ENCODE peak calls at places on chromosome X, in ten cellular contexts. M, Y, Z, E, J, B, P, C, V and S are unnamed samples. For H3K4me1, the result is how much of the 10 kb centered on the place peaks cover.

GRCh38 chrX:124406294-124407013 is 60.1 kb downstream of the SH2D1A start:
- DNase-seq in M (peak), Y (peak), Z (no peak), E (peak), J (no peak), B (no peak), P (peak), C (peak), V (peak), S (no peak)

GRCh38 chrX:131543774-131544173 is at the start of gene OR13H1:
- DNase-seq in M (no peak), Y (no peak), Z (no peak), E (no peak), J (no peak), B (no peak), P (no peak), C (no peak), V (no peak), S (no peak)

GRCh38 chrX:15855562-15856256 is 1.1 kb upstream of the AP1S2 start:
- DNase-seq in M (no peak), Y (no peak), Z (no peak), E (no peak), J (no peak), B (no peak), P (no peak), C (no peak), V (no peak), S (no peak)

GRCh38 chrX:134406977-134407376 is 53.0 kb upstream of the HPRT1 start:
- DNase-seq in M (no peak), Y (no peak), Z (no peak), E (no peak), J (no peak), B (no peak), P (no peak), C (no peak), V (no peak), S (no peak)

GRCh38 chrX:10189317-10190268 is 32.8 kb downstream of the CLCN4 start:
- DNase-seq in M (peak), Y (peak), Z (peak), E (peak), J (no peak), B (no peak), P (peak), C (peak), V (peak), S (peak)

GRCh38 chrX:81201692-81202412 is at the start of the genes HMGN5 and SH3BGRL:
- DNase-seq in M (peak), Y (peak), Z (peak), E (peak), J (peak), B (peak), P (peak), C (peak), V (peak), S (peak)

GRCh38 chrX:133523094-133523493 is 107.8 kb upstream of the GPC4 start:
- DNase-seq in M (no peak), Y (no peak), Z (peak), E (no peak), J (no peak), B (no peak), P (peak), C (no peak), V (peak), S (peak)

GRCh38 chrX:19602866-19603620 is 87.7 kb upstream of the MAP3K15 start:
- DNase-seq in M (peak), Y (no peak), Z (no peak), E (no peak), J (no peak), B (no peak), P (no peak), C (no peak), V (peak), S (no peak)

GRCh38 chrX:63283331-63283730 is 67.8 kb downstream of the SPIN4 start:
- DNase-seq in M (no peak), Y (no peak), Z (no peak), E (no peak), J (no peak), B (no peak), P (no peak), C (no peak), V (no peak), S (no peak)

GRCh38 chrX:5474282-5474681 is 754.4 kb downstream of the NLGN4X start:
- DNase-seq in M (no peak), Y (no peak), Z (no peak), E (no peak), J (no peak), B (no peak), P (no peak), C (no peak), V (no peak), S (no peak)

GRCh38 chrX:135009057-135009605 is 13.2 kb downstream of the RTL8B start:
- DNase-seq in M (no peak), Y (no peak), Z (no peak), E (no peak), J (no peak), B (no peak), P (no peak), C (no peak), V (no peak), S (no peak)

GRCh38 chrX:11791090-11791489 is 33.1 kb downstream of the MSL3 start:
- DNase-seq in M (no peak), Y (no peak), Z (no peak), E (no peak), J (no peak), B (no peak), P (no peak), C (no peak), V (no peak), S (no peak)

GRCh38 chrX:114519524-114519923 is 64.4 kb upstream of the HTR2C start:
- DNase-seq in M (no peak), Y (no peak), Z (no peak), E (no peak), J (no peak), B (no peak), P (no peak), C (no peak), V (no peak), S (no peak)

GRCh38 chrX:45758738-45759397 is 558.2 kb upstream of the DIPK2B start:
- DNase-seq in M (peak), Y (no peak), Z (no peak), E (no peak), J (peak), B (no peak), P (no peak), C (no peak), V (peak), S (no peak)

GRCh38 chrX:71911023-71911730 is 532 bp downstream of the NHSL2 start:
- DNase-seq in M (no peak), Y (peak), Z (peak), E (no peak), J (no peak), B (no peak), P (peak), C (no peak), V (peak), S (no peak)

GRCh38 chrX:69146739-69147138 is 18.5 kb downstream of the PJA1 start:
- DNase-seq in M (no peak), Y (no peak), Z (no peak), E (no peak), J (no peak), B (no peak), P (no peak), C (no peak), V (no peak), S (no peak)

GRCh38 chrX:119541188-119541587 is 24.0 kb downstream of the STEEP1 start:
- DNase-seq in M (peak), Y (no peak), Z (no peak), E (no peak), J (no peak), B (no peak), P (no peak), C (no peak), V (peak), S (no peak)

GRCh38 chrX:72396117-72396516 is 90.4 kb upstream of the CITED1 start:
- DNase-seq in M (no peak), Y (no peak), Z (no peak), E (no peak), J (no peak), B (no peak), P (no peak), C (no peak), V (no peak), S (no peak)

GRCh38 chrX:39577976-39578962 is 519.5 kb downstream of the BCOR start:
- DNase-seq in M (no peak), Y (peak), Z (peak), E (no peak), J (peak), B (no peak), P (no peak), C (peak), V (peak), S (peak)

GRCh38 chrX:37825225-37825842 is 22.0 kb downstream of the DYNLT3 start:
- DNase-seq in M (peak), Y (peak), Z (no peak), E (no peak), J (no peak), B (no peak), P (peak), C (peak), V (no peak), S (peak)

GRCh38 chrX:23729214-23729613 is 13.9 kb downstream of the ACOT9 start:
- DNase-seq in M (no peak), Y (no peak), Z (no peak), E (no peak), J (no peak), B (no peak), P (no peak), C (no peak), V (no peak), S (no peak)

GRCh38 chrX:38817004-38817703 is 15.9 kb downstream of the MID1IP1 start:
- DNase-seq in M (peak), Y (peak), Z (peak), E (no peak), J (no peak), B (no peak), P (peak), C (peak), V (peak), S (peak)

GRCh38 chrX:119429471-119429870 is 30.3 kb downstream of the SLC25A43 start:
- DNase-seq in M (no peak), Y (no peak), Z (no peak), E (no peak), J (no peak), B (no peak), P (no peak), C (no peak), V (peak), S (no peak)

GRCh38 chrX:131734621-131735020 is 190.7 kb downstream of the OR13H1 start:
- DNase-seq in M (peak), Y (peak), Z (no peak), E (no peak), J (peak), B (peak), P (no peak), C (peak), V (peak), S (no peak)

GRCh38 chrX:47643926-47644325 is 6.4 kb downstream of the ELK1 start:
- DNase-seq in M (peak), Y (peak), Z (no peak), E (no peak), J (no peak), B (no peak), P (peak), C (no peak), V (peak), S (no peak)

GRCh38 chrX:19886888-19887531 is 390 bp downstream of the SH3KBP1 start:
- DNase-seq in M (no peak), Y (peak), Z (peak), E (no peak), J (no peak), B (no peak), P (peak), C (peak), V (peak), S (peak)

GRCh38 chrX:18039023-18039422 is 177.9 kb upstream of the RAI2 start:
- DNase-seq in M (no peak), Y (no peak), Z (no peak), E (no peak), J (no peak), B (no peak), P (no peak), C (no peak), V (no peak), S (no peak)

GRCh38 chrX:1451251-1451675 is 1.4 kb downstream of the ASMTL start:
- DNase-seq in M (no peak), Y (no peak), Z (no peak), E (no peak), J (no peak), B (no peak), P (no peak), C (no peak), V (no peak), S (peak)

GRCh38 chrX:84907324-84907946 is 96.2 kb upstream of the APOOL start:
- DNase-seq in M (peak), Y (no peak), Z (no peak), E (no peak), J (no peak), B (no peak), P (peak), C (no peak), V (peak), S (no peak)

GRCh38 chrX:49884290-49884862 is 5.1 kb downstream of the USP27X start:
- DNase-seq in M (peak), Y (peak), Z (peak), E (peak), J (peak), B (no peak), P (peak), C (peak), V (peak), S (peak)

GRCh38 chrX:54452920-54453319 is 12.7 kb downstream of the TSR2 start:
- DNase-seq in M (peak), Y (no peak), Z (no peak), E (no peak), J (no peak), B (no peak), P (peak), C (no peak), V (peak), S (no peak)

GRCh38 chrX:22999696-23000223 is at the start of gene DDX53:
- DNase-seq in M (no peak), Y (no peak), Z (no peak), E (no peak), J (no peak), B (no peak), P (no peak), C (no peak), V (no peak), S (no peak)

GRCh38 chrX:109774136-109774535 is 41.1 kb upstream of the ACSL4 start:
- DNase-seq in M (no peak), Y (no peak), Z (no peak), E (no peak), J (no peak), B (no peak), P (no peak), C (no peak), V (no peak), S (no peak)

DNA sequence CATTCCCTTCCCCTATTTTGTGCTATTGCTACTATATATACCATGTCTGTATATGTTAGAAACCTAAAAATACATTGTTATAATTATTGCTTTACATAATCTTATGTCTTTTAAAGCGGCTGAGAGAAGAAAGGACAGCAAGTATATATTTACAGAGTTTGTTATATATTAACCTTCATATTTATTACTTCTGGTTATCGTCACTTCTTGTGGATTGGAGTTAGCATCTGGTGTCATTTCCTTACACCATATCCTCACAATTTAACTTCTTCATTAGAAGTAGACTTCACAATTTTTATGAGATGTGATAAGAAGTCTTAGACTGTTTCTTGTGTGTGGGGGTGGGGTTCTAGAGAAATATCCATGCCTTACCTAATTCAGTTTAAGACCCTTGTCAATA is 123.1 kb downstream of the ATXN3L start:
- DNase-seq in M (no peak), Y (no peak), Z (no peak), E (no peak), J (no peak), B (no peak), P (no peak), C (no peak), V (no peak), S (no peak)
- H3K4me1 ChIP-seq in M (under half), Y (under half), Z (under half), E (under half), J (under half), B (under half), P (under half), C (under half), V (under half), S (under half)

GRCh38 chrX:3549442-3549875 is 164.0 kb downstream of the PRKX start:
- DNase-seq in M (peak), Y (no peak), Z (peak), E (no peak), J (no peak), B (no peak), P (no peak), C (peak), V (no peak), S (no peak)

GRCh38 chrX:3550160-3550765 is 163.2 kb downstream of the PRKX start:
- DNase-seq in M (no peak), Y (no peak), Z (no peak), E (no peak), J (no peak), B (no peak), P (no peak), C (no peak), V (peak), S (no peak)

GRCh38 chrX:3550871-3551270 is 162.6 kb downstream of the PRKX start:
- DNase-seq in M (no peak), Y (no peak), Z (no peak), E (no peak), J (no peak), B (no peak), P (no peak), C (no peak), V (no peak), S (no peak)

GRCh38 chrX:3545901-3546300 is 167.5 kb downstream of the PRKX start:
- DNase-seq in M (no peak), Y (no peak), Z (no peak), E (no peak), J (no peak), B (no peak), P (no peak), C (no peak), V (no peak), S (no peak)

GRCh38 chrX:3548743-3549441 is 164.6 kb downstream of the PRKX start:
- DNase-seq in M (peak), Y (no peak), Z (no peak), E (no peak), J (no peak), B (no peak), P (peak), C (peak), V (peak), S (no peak)
- H3K4me3 ChIP-seq in M (peak), Y (no peak), Z (peak), E (no peak), J (no peak), B (no peak), P (no peak), C (peak), V (no peak), S (no peak)

GRCh38 chrX:148311544-148311943 is 188.9 kb upstream of the AFF2 start:
- DNase-seq in M (no peak), Y (no peak), Z (no peak), E (no peak), J (no peak), B (no peak), P (no peak), C (no peak), V (no peak), S (no peak)
- H3K4me1 ChIP-seq in M (under half), Y (under half), Z (under half), E (under half), J (under half), B (under half), P (under half), C (under half), V (under half), S (under half)

GRCh38 chrX:151970661-151971060 is 3.8 kb downstream of the GABRE start:
- DNase-seq in M (peak), Y (peak), Z (peak), E (no peak), J (no peak), B (no peak), P (no peak), C (peak), V (peak), S (peak)
- H3K4me3 ChIP-seq in M (no peak), Y (no peak), Z (no peak), E (no peak), J (no peak), B (no peak), P (no peak), C (no peak), V (no peak), S (no peak)

DNA sequence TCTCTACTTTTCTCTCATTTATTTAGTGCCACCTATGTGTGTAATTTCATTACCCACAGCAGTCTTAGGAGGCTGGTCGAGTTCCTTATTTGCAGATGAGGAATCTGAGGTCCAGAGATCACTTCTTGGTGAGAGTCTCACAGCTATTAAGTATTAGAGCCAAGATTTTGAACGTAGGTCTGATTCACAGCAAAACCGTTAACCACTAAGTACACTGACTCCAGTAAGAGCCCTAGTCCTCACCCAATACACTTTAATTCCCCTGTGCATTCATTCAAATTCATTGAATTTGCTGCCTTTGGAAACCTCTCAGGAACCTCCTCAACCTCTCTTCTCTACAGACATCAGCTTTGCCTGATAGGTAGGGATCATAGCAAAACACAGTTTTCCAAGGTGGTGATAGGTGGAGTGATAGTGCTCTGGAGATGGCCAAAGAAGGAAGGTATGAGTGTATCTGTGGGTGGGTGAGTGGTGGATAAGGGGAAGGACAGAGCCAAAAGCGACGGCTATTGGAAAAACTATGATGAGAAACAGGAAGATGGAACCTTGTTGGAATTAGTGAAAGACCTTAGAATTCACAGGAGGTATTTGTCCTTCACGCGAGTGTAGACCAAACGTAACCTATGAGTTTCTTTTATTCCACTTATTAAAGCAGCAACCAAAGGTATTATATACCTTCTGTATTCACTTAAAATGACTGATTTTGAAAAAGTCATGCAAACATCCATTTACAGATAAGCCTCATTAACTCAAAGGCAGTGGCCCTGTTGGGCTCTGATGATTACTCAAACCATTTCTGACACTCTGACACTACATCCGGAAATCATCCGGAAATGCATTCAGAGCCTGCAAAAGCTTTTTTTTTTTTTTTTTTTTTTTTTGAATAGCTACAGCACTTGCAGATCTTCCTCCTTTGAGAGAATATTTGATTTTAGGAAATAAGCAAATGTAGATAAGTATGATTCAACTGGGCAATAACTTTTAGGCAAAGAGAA is 6.3 kb downstream of the FMR1 start:
- DNase-seq in M (peak), Y (no peak), Z (no peak), E (no peak), J (peak), B (no peak), P (no peak), C (no peak), V (peak), S (no peak)
- H3K4me1 ChIP-seq in M (under half), Y (under half), Z (half or more), E (under half), J (under half), B (half or more), P (under half), C (under half), V (under half), S (under half)

GRCh38 chrX:107485019-107485418 is 35.6 kb downstream of the FRMPD3 start:
- DNase-seq in M (no peak), Y (peak), Z (no peak), E (no peak), J (no peak), B (no peak), P (no peak), C (no peak), V (peak), S (no peak)
- H3K4me3 ChIP-seq in M (no peak), Y (no peak), Z (no peak), E (no peak), J (no peak), B (no peak), P (no peak), C (no peak), V (no peak), S (no peak)